ENCODE peak calls at places on chromosome 22, in seven cellular contexts. A is tibial nerve, C is H1, K is body of pancreas, T is stomach, O is A549, V is uterus. Q is an unnamed sample.

GRCh38 chr22:50286701-50287318 is 16.6 kb upstream of the MAPK11 start:
- DNase-seq in O (no peak), T (no peak), V (no peak), A (no peak), K (no peak), C (no peak), Q (no peak)

GRCh38 chr22:40791241-40791640 is 27.9 kb downstream of the SLC25A17 start:
- DNase-seq in V (no peak), K (no peak), A (no peak), T (no peak), C (no peak), O (no peak), Q (no peak)

GRCh38 chr22:38953577-38954413 is 3.6 kb upstream of the APOBEC3A start:
- DNase-seq in V (no peak), C (no peak), A (no peak), T (no peak), K (no peak), O (peak; percentile 65), Q (no peak)

GRCh38 chr22:28761449-28761755 is 11.1 kb upstream of the CCDC117 start:
- DNase-seq in O (no peak), K (no peak), A (no peak), T (no peak), V (no peak), C (no peak), Q (no peak)

GRCh38 chr22:38346506-38346905 is 29.3 kb upstream of the CSNK1E start:
- DNase-seq in K (peak; percentile 6), T (peak; percentile 13), V (peak; percentile 10), C (peak; percentile 45), O (no peak), A (no peak), Q (peak; percentile 75)

GRCh38 chr22:24803064-24803542 is 2.9 kb upstream of the SGSM1 start:
- DNase-seq in K (peak; percentile 66), T (peak; percentile 65), O (peak; percentile 53), A (peak; percentile 61), C (peak; percentile 97), V (no peak), Q (peak; percentile 88)

GRCh38 chr22:50076646-50077624 is 8.3 kb downstream of the MLC1 start:
- DNase-seq in O (no peak), T (no peak), V (no peak), A (no peak), K (no peak), C (no peak), Q (no peak)

GRCh38 chr22:43826142-43827093 is 14.3 kb upstream of the EFCAB6 start:
- DNase-seq in K (peak; percentile 54), C (peak; percentile 43), T (peak; percentile 41), O (peak; percentile 46), A (no peak), V (no peak), Q (no peak)

GRCh38 chr22:23909258-23909898 is 15.2 kb downstream of the MIF start:
- DNase-seq in O (no peak), T (no peak), V (no peak), K (no peak), C (no peak), A (no peak), Q (peak; percentile 31)

GRCh38 chr22:40819741-40820140 is 595 bp upstream of the SLC25A17 start:
- DNase-seq in C (no peak), K (no peak), T (no peak), V (no peak), O (no peak), A (no peak), Q (no peak)

GRCh38 chr22:23772315-23773246 is at the start of gene MMP11:
- DNase-seq in A (peak; percentile 49), O (no peak), K (peak; percentile 68), T (peak; percentile 67), C (peak; percentile 81), V (peak; percentile 63), Q (no peak)

GRCh38 chr22:49812838-49813237 is 14.8 kb downstream of the BRD1 start:
- DNase-seq in V (no peak), T (peak; percentile 40), C (no peak), A (no peak), O (no peak), K (peak; percentile 39), Q (no peak)

GRCh38 chr22:25331050-25331449 is 111.6 kb downstream of the CRYBB2 start:
- DNase-seq in C (no peak), O (no peak), K (no peak), V (no peak), T (no peak), A (no peak), Q (no peak)

GRCh38 chr22:35407352-35407751 is 7.4 kb downstream of the MCM5 start:
- DNase-seq in C (no peak), A (no peak), T (no peak), K (no peak), O (no peak), V (no peak), Q (no peak)

GRCh38 chr22:35409783-35410662 is 10.1 kb downstream of the MCM5 start:
- DNase-seq in K (no peak), O (no peak), T (no peak), C (no peak), A (no peak), V (no peak), Q (no peak)

GRCh38 chr22:35413624-35414023 is 13.7 kb downstream of the MCM5 start:
- DNase-seq in A (no peak), O (no peak), C (no peak), K (no peak), T (no peak), V (no peak), Q (no peak)

GRCh38 chr22:35411112-35411511 is 11.2 kb downstream of the MCM5 start:
- DNase-seq in A (no peak), V (no peak), K (no peak), C (no peak), O (no peak), T (no peak), Q (no peak)

DNA sequence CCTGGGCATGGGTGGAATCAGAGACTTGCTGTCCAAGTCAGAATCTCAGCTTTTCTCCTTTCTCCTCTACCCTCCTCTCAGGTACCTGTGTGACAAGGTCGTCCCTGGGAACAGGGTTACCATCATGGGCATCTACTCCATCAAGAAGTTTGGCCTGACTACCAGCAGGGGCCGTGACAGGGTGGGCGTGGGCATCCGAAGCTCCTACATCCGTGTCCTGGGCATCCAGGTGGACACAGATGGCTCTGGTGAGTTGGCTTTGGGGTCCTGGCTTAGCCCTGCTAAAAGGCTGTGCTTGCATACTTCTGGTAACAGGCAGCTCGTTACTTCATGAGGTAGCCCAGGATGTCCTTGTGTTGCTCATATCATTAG is 10.7 kb downstream of the MCM5 start:
- DNase-seq in T (no peak), V (no peak), A (no peak), K (no peak), C (no peak), O (no peak), Q (no peak)
- H3K4me3 ChIP-seq in T (no peak overlapping the region), V (no peak overlapping the region), A (no peak overlapping the region), K (no peak overlapping the region), C (no peak overlapping the region), O (no peak overlapping the region), Q (no peak overlapping the region)

GRCh38 chr22:21939392-21940319 is 13.0 kb downstream of the PPM1F start:
- DNase-seq in K (no peak), O (no peak), V (no peak), A (no peak), C (no peak), T (no peak), Q (no peak)

GRCh38 chr22:21937821-21938070 is 14.9 kb downstream of the PPM1F start:
- DNase-seq in T (no peak), C (no peak), K (no peak), A (no peak), V (peak; percentile 77), O (no peak), Q (peak; percentile 94)

GRCh38 chr22:21938906-21939305 is 13.7 kb downstream of the PPM1F start:
- DNase-seq in T (no peak), O (no peak), C (no peak), K (no peak), V (no peak), A (no peak), Q (no peak)

GRCh38 chr22:21937041-21937820 is 15.4 kb downstream of the PPM1F start:
- DNase-seq in T (peak; percentile 62), V (no peak), C (no peak), K (peak; percentile 59), O (no peak), A (peak; percentile 34), Q (peak; percentile 93)

GRCh38 chr22:21938071-21938822 is 14.4 kb downstream of the PPM1F start:
- DNase-seq in K (peak; percentile 92), V (peak; percentile 97), O (peak; percentile 85), C (peak; percentile 99), A (peak; percentile 93), T (peak; percentile 95), Q (peak; percentile 99)
- TF ChIP-seq POLR2A in K (peak; percentile 73), V (no peak), O (peak; percentile 38), C (no peak), A (no peak), T (no peak), Q (no peak)

DNA sequence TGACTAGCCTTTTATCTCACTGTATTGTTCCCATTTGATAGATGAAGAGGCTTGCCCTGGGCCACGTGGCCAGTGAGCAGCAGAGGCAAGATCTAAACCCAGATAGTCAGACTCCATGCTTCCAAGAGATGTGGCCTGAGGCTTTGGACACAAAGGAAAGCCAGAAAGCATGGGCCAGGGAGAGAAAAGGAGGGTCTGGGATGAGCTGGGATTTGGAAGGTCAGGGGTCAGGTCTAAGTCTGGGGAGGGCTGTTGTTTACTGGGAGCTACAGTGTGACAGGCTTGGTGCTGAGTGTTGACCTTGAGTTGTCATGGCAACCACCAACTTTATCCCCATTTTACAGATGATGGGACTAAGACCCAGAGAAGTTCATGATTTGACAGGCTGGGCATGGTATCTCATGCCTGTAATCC is 2.1 kb downstream of the SLC35E4 start:
- DNase-seq in K (no peak), T (no peak), V (no peak), A (no peak), C (no peak), O (no peak), Q (no peak)
- H3K4me3 ChIP-seq in K (no peak overlapping the region), T (peak overlapping the region; percentile 59), V (no peak overlapping the region), A (no peak overlapping the region), C (no peak overlapping the region), O (no peak overlapping the region), Q (no peak overlapping the region)

GRCh38 chr22:20105456-20106204 is 10.3 kb upstream of the RANBP1 start:
- DNase-seq in T (no peak), A (no peak), O (no peak), C (no peak), V (no peak), K (no peak), Q (no peak)
- TF ChIP-seq POLR2A in T (no peak), A (no peak), O (no peak), C (no peak), V (no peak), K (no peak), Q (no peak)

DNA sequence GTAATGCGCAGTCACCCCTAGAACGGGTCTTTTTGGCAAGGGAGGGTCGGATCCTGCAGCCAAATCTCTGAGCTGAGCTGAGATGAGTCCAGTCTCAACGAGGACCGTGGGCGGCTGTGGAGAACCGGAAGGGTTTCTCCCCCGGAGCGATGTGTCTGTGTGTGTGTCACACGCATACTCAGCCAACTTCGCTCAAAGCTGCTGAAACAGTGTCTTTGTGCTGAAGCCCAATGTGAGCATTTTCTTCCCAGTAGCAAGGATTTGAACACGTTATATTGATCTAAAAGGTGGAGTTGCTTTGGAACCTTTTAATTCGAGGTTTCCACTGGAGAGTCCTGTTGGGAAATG is 1.4 kb upstream of the CELSR1 start:
- DNase-seq in C (no peak), K (no peak), O (peak; percentile 26), A (no peak), T (no peak), V (no peak), Q (no peak)
- H3K4me3 ChIP-seq in C (peak overlapping the region; percentile 15), K (no peak overlapping the region), O (peak overlapping the region; percentile 78), A (peak overlapping the region; percentile 50), T (peak overlapping the region; percentile 53), V (no peak overlapping the region), Q (peak overlapping the region; percentile 16)